ENCODE peak calls at places on chromosome 4, in five cellular contexts. B, N, Z, L and D are unnamed samples.

GRCh38 chr4:149063007-149063406 is 620.8 kb upstream of the NR3C2 start:
- DNase-seq in Z (no peak), L (no peak), B (no peak), N (no peak), D (no peak)

GRCh38 chr4:23920716-23921446 is 31.0 kb upstream of the PPARGC1A start:
- DNase-seq in L (no peak), B (no peak), Z (no peak), N (no peak), D (no peak)

GRCh38 chr4:76758290-76758882 is 139.6 kb downstream of the SOWAHB start:
- DNase-seq in B (no peak), L (peak), N (peak), Z (peak), D (peak)

GRCh38 chr4:33890841-33891240 is 2353.5 kb downstream of the ARAP2 start:
- DNase-seq in Z (no peak), B (no peak), L (no peak), N (no peak), D (no peak)

GRCh38 chr4:163587867-163588266 is 93.4 kb downstream of the TMA16 start:
- DNase-seq in B (no peak), N (no peak), L (no peak), Z (peak), D (no peak)

GRCh38 chr4:3414421-3415279 is 27.1 kb upstream of the HGFAC start:
- DNase-seq in L (no peak), B (peak), Z (no peak), N (no peak), D (no peak)

GRCh38 chr4:947491-947971 is 15.3 kb downstream of the TMEM175 start:
- DNase-seq in B (no peak), Z (peak), L (no peak), N (no peak), D (no peak)

GRCh38 chr4:95355021-95355420 is 193.8 kb downstream of the UNC5C start:
- DNase-seq in Z (no peak), B (no peak), N (no peak), L (no peak), D (peak)

GRCh38 chr4:126991965-126992364 is 640.8 kb upstream of the INTU start:
- DNase-seq in B (no peak), Z (no peak), L (no peak), N (no peak), D (peak)

GRCh38 chr4:79823148-79823763 is 249.8 kb downstream of the ANTXR2 start:
- DNase-seq in Z (no peak), B (no peak), L (peak), N (no peak), D (peak)
- H3K27ac ChIP-seq in Z (no peak), B (no peak), L (no peak), N (no peak), D (no peak)

GRCh38 chr4:80113615-80114014 is 40.6 kb upstream of the ANTXR2 start:
- DNase-seq in N (no peak), B (no peak), L (no peak), Z (no peak), D (no peak)
- H2AFZ ChIP-seq in N (no peak), B (no peak), L (no peak), Z (no peak), D (no peak)

GRCh38 chr4:186159613-186160012 is 31.8 kb upstream of the CYP4V2 start:
- DNase-seq in L (no peak), B (no peak), Z (no peak), N (no peak), D (no peak)

GRCh38 chr4:186158966-186159365 is 32.4 kb upstream of the CYP4V2 start:
- DNase-seq in B (no peak), Z (no peak), N (no peak), L (no peak), D (no peak)

GRCh38 chr4:186161138-186161537 is 30.2 kb upstream of the CYP4V2 start:
- DNase-seq in B (no peak), L (no peak), Z (no peak), N (no peak), D (no peak)

DNA sequence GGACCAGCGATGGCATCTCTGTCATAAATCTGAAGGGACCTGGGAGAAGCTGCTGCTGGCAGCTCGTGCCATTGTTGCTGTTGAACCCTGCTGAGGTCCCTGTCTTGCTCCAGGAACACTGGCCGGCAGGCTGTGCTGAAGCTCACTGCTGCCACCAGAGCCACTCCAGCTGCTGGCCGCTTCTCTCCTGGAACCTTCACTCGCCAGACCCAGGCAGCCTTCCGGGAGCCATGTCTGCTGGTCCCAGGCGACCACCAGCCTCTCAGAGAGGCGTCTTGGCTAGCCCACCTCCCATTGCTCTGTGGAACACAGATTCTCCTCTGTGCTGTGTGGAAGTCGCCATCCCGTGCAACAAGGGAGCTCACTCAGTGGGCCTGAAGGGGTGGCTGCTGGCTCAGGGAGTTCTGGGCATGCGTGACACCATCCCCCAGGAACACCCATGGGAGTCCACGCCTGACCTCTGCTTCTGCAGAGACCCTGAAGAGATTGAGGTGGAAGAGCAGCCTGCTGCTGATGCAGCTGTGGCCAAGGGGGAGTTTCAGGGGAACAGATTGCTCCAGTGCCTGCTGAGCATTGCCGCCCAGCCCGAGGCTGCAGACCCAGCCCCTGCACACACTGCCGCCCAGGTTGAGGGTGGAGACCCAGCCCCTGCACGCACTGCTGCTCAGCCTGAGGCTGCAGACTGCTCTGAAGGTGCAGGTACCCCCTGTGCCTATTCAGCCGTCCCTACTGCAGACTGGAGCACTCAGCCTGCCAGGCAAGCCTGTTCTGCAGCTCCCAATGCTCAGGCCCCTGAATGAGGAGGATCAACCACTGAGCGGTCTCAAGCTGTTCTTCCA is 33.1 kb upstream of the CYP4V2 start:
- DNase-seq in Z (peak), B (no peak), L (no peak), N (no peak), D (no peak)
- H3K9ac ChIP-seq in Z (no peak), B (no peak), L (no peak), N (no peak), D (no peak)

DNA sequence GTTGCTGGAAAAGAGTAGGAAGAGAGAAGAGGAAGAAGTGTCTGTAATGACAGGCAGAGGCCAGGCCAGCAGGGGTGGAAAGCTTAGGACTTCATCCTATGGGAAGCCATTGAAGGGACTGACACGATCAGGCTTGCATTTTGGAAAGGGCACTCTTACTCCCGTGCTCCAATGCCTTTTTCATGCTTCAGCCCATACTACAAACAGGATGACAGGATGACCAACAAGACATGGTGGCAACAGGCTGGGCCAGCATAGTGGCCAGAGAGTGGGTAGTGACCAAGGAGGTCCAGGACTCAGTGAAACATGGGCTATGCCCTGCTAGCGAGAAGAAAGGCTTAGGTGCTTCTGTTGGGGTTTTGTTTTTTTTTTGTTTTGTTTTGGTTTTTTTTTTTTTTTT is 2.6 kb upstream of the KLF3 start:
- DNase-seq in Z (no peak), L (no peak), N (no peak), B (no peak), D (no peak)
- H3K27ac ChIP-seq in Z (no peak), L (no peak), N (no peak), B (no peak), D (no peak)

GRCh38 chr4:74205559-74205958 is 47.6 kb downstream of the MTHFD2L start:
- DNase-seq in N (no peak), Z (no peak), L (no peak), B (no peak), D (no peak)
- H2AFZ ChIP-seq in N (no peak), Z (no peak), L (no peak), B (no peak), D (no peak)

GRCh38 chr4:103076777-103077347 is 301 bp upstream of the SLC9B2 start:
- DNase-seq in N (peak), B (no peak), L (no peak), Z (peak), D (no peak)
- H3K9ac ChIP-seq in N (peak), B (peak), L (peak), Z (peak), D (peak)

GRCh38 chr4:160495356-160495755 is 1392.5 kb downstream of the RAPGEF2 start:
- DNase-seq in Z (peak), N (no peak), B (no peak), L (no peak), D (no peak)
- H3K27ac ChIP-seq in Z (peak), N (no peak), B (no peak), L (no peak), D (no peak)

GRCh38 chr4:107094332-107094731 is 58.2 kb upstream of the DKK2 start:
- DNase-seq in Z (no peak), B (peak), L (peak), N (no peak), D (peak)
- H2AFZ ChIP-seq in Z (no peak), B (no peak), L (no peak), N (peak), D (no peak)